ENCODE peak calls at places on chromosome 6, in five cellular contexts. L is epithelial cell of esophagus; R is mesendoderm; S is stimulated activated CD4-positive, alpha-beta T cell treated with anti-CD3 and anti-CD28 coated beads, TNF-alpha, amount 100 ng/mL, for 24 hours; N is kidney tubule cell. C is an unnamed sample.

GRCh38 chr6:104325341-104326172 is 534.2 kb downstream of the HACE1 start:
- DNase-seq in S (no peak), N (peak; percentile 13), R (peak; percentile 34), L (peak; percentile 35), C (no peak)

GRCh38 chr6:25706314-25707014 is 48.1 kb upstream of the SLC17A4 start:
- DNase-seq in N (peak; percentile 22), S (no peak), L (peak; percentile 51), R (no peak), C (no peak)

GRCh38 chr6:72865467-72865866 is 243.6 kb downstream of the KCNQ5 start:
- DNase-seq in L (peak; percentile 39), N (no peak), S (no peak), R (no peak), C (no peak)

GRCh38 chr6:80003841-80004198 is 629 bp upstream of the TTK start:
- DNase-seq in R (no peak), L (peak; percentile 9), S (no peak), N (no peak), C (no peak)

GRCh38 chr6:11212625-11213024 is 19.8 kb downstream of the NEDD9 start:
- DNase-seq in R (no peak), L (peak; percentile 67), S (no peak), N (peak; percentile 75), C (no peak)

GRCh38 chr6:80623066-80623815 is 516.8 kb downstream of the BCKDHB start:
- DNase-seq in R (no peak), N (no peak), L (no peak), S (no peak), C (no peak)

GRCh38 chr6:55913213-55914195 is 38.1 kb upstream of the BMP5 start:
- DNase-seq in S (no peak), N (no peak), R (peak; percentile 32), L (no peak), C (no peak)

GRCh38 chr6:7773914-7774313 is 48.0 kb downstream of the BMP6 start:
- DNase-seq in R (no peak), L (no peak), S (no peak), N (no peak), C (no peak)

C was measured in activated effector memory CD4-positive, alpha-beta T cell treated with Interleukin-2 at 50 U/mL for 16 hours.